ENCODE peak calls at places on chromosomes 3 and 15, in seven cellular contexts. I is foreskin fibroblast, A is substantia nigra, G is natural killer cell, H is Ammon's horn, N is T-helper 9 cell, J is left ventricle myocardium superior. C is an unnamed sample.

GRCh38 chr3:48188266-48189201 is at the start of gene CDC25A:
- DNase-seq in I (peak), A (peak), G (peak), H (peak), N (peak), J (peak), C (peak)

GRCh38 chr3:189978753-189979152 is 141.9 kb downstream of the P3H2 start:
- DNase-seq in I (no peak), A (no peak), G (no peak), H (no peak), N (no peak), J (no peak), C (no peak)

GRCh38 chr3:189225431-189225830 is 53.7 kb downstream of the TPRG1 start:
- DNase-seq in I (no peak), A (no peak), G (no peak), H (no peak), N (no peak), J (no peak), C (no peak)

GRCh38 chr3:181721369-181721768 is 9.6 kb downstream of the SOX2 start:
- DNase-seq in I (no peak), A (no peak), G (no peak), H (no peak), N (no peak), J (no peak), C (no peak)

GRCh38 chr15:39672184-39672583 is 91.3 kb downstream of the THBS1 start:
- DNase-seq in I (no peak), A (no peak), G (no peak), H (no peak), N (no peak), J (no peak), C (no peak)

GRCh38 chr15:77867266-77868047 is 210.1 kb downstream of the TBC1D2B start:
- DNase-seq in I (no peak), A (no peak), G (no peak), H (no peak), N (no peak), J (no peak), C (no peak)

GRCh38 chr3:165464736-165465135 is 268.6 kb upstream of the SLITRK3 start:
- DNase-seq in I (no peak), A (no peak), G (no peak), H (no peak), N (no peak), J (no peak), C (no peak)

GRCh38 chr15:60865507-60865906 is 363.6 kb downstream of the RORA start:
- DNase-seq in I (peak), A (no peak), G (no peak), H (no peak), N (no peak), J (no peak), C (no peak)

GRCh38 chr3:195245531-195245951 is 25.4 kb downstream of the XXYLT1 start:
- DNase-seq in I (no peak), A (no peak), G (no peak), H (no peak), N (no peak), J (no peak), C (no peak)

GRCh38 chr3:17686613-17687012 is 55.8 kb downstream of the TBC1D5 start:
- DNase-seq in I (no peak), A (no peak), G (no peak), H (peak), N (no peak), J (no peak), C (peak)